ENCODE peak calls at places on chromosome 19, in ten cellular contexts. R is left ventricle myocardium inferior; N is AG04450; H is psoas muscle; A is tibial artery; G is CD4-positive, CD25-positive, alpha-beta regulatory T cell; P is CD4-positive, alpha-beta T cell; K is sigmoid colon; Z is neuronal stem cell; M is naive thymus-derived CD4-positive, alpha-beta T cell. J is an unnamed sample.

GRCh38 chr19:3034845-3035541 is 5.9 kb upstream of the TLE2 start:
- DNase-seq in R (no peak), N (no peak), H (peak; percentile 37), A (no peak), G (no peak), P (peak; percentile 28), K (peak; percentile 75), Z (no peak), M (no peak), J (peak; percentile 92)

GRCh38 chr19:33550741-33551140 is 29.1 kb upstream of the PEPD start:
- DNase-seq in R (no peak), N (no peak), H (no peak), A (no peak), G (no peak), P (no peak), K (peak; percentile 34), Z (no peak), M (no peak), J (peak; percentile 73)

GRCh38 chr19:47848871-47849473 is 10.1 kb upstream of the TPRX2 start:
- DNase-seq in R (no peak), N (no peak), H (no peak), A (no peak), G (no peak), P (peak; percentile 17), K (no peak), Z (peak; percentile 80), M (no peak), J (no peak)

GRCh38 chr19:33435706-33436359 is 62.3 kb downstream of the CEBPG start:
- DNase-seq in R (no peak), N (no peak), H (no peak), A (no peak), G (no peak), P (no peak), K (peak; percentile 56), Z (no peak), M (no peak), J (no peak)

GRCh38 chr19:46629546-46630025 is 4.7 kb upstream of the PTGIR start:
- DNase-seq in R (no peak), N (no peak), H (no peak), A (no peak), G (no peak), P (no peak), K (no peak), Z (no peak), M (no peak), J (no peak)

GRCh38 chr19:33054623-33055022 is 10.1 kb downstream of the RHPN2 start:
- DNase-seq in R (no peak), N (no peak), H (no peak), A (no peak), G (no peak), P (no peak), K (no peak), Z (no peak), M (no peak), J (peak; percentile 17)

GRCh38 chr19:19543101-19543500 is 5.0 kb downstream of the CILP2 start:
- DNase-seq in R (no peak), N (no peak), H (no peak), A (no peak), G (no peak), P (no peak), K (no peak), Z (no peak), M (no peak), J (peak; percentile 83)

GRCh38 chr19:18466354-18466753 is 28.4 kb upstream of the ISYNA1 start:
- DNase-seq in R (no peak), N (no peak), H (no peak), A (no peak), G (no peak), P (no peak), K (peak; percentile 66), Z (no peak), M (no peak), J (peak; percentile 13)

GRCh38 chr19:15222738-15223648 is 9.3 kb downstream of the EPHX3 start:
- DNase-seq in R (peak; percentile 93), N (peak; percentile 91), H (peak; percentile 90), A (peak; percentile 90), G (peak; percentile 56), P (peak; percentile 67), K (peak; percentile 96), Z (peak; percentile 98), M (peak; percentile 55), J (peak; percentile 100)

GRCh38 chr19:15225797-15226196 is 6.5 kb downstream of the EPHX3 start:
- DNase-seq in R (no peak), N (no peak), H (no peak), A (no peak), G (no peak), P (no peak), K (no peak), Z (no peak), M (no peak), J (peak; percentile 71)

GRCh38 chr19:15223649-15224371 is 8.4 kb downstream of the EPHX3 start:
- DNase-seq in R (no peak), N (no peak), H (peak; percentile 28), A (no peak), G (no peak), P (no peak), K (no peak), Z (no peak), M (no peak), J (peak; percentile 80)

GRCh38 chr19:15231256-15231655 is 992 bp downstream of the EPHX3 start:
- DNase-seq in R (no peak), N (no peak), H (no peak), A (no peak), G (no peak), P (no peak), K (no peak), Z (no peak), M (no peak), J (no peak)

GRCh38 chr19:15227261-15227660 is 5.0 kb downstream of the EPHX3 start:
- DNase-seq in R (no peak), N (no peak), H (no peak), A (no peak), G (no peak), P (no peak), K (no peak), Z (no peak), M (no peak), J (peak; percentile 31)
- H3K27ac ChIP-seq in R (peak overlapping the region; percentile 85), N (no peak overlapping the region), H (no peak overlapping the region), A (no peak overlapping the region), G (no peak overlapping the region), P (no peak overlapping the region), K (no peak overlapping the region), Z (no peak overlapping the region), M (no peak overlapping the region), J (no peak overlapping the region)

GRCh38 chr19:6066661-6067646 is 43.3 kb downstream of the RFX2 start:
- DNase-seq in R (peak; percentile 93), N (no peak), H (peak; percentile 85), A (peak; percentile 96), G (no peak), P (no peak), K (peak; percentile 97), Z (peak; percentile 95), M (no peak), J (peak; percentile 97)
- H3K27ac ChIP-seq in R (peak overlapping the region; percentile 85), N (no peak overlapping the region), H (peak overlapping the region; percentile 62), A (peak overlapping the region; percentile 83), G (no peak overlapping the region), P (no peak overlapping the region), K (peak overlapping the region; percentile 91), Z (peak overlapping the region; percentile 72), M (no peak overlapping the region), J (peak overlapping the region; percentile 76)

GRCh38 chr19:1999856-2000515 is 15.5 kb downstream of the BTBD2 start:
- DNase-seq in R (no peak), N (no peak), H (no peak), A (no peak), G (no peak), P (no peak), K (no peak), Z (no peak), M (no peak), J (peak; percentile 74)

GRCh38 chr19:1998712-1999708 is 16.5 kb downstream of the BTBD2 start:
- DNase-seq in R (no peak), N (no peak), H (no peak), A (no peak), G (no peak), P (no peak), K (no peak), Z (no peak), M (no peak), J (peak; percentile 27)

GRCh38 chr19:1992759-1993260 is 22.7 kb downstream of the BTBD2 start:
- DNase-seq in R (no peak), N (no peak), H (no peak), A (no peak), G (no peak), P (no peak), K (peak; percentile 64), Z (no peak), M (no peak), J (no peak)

DNA sequence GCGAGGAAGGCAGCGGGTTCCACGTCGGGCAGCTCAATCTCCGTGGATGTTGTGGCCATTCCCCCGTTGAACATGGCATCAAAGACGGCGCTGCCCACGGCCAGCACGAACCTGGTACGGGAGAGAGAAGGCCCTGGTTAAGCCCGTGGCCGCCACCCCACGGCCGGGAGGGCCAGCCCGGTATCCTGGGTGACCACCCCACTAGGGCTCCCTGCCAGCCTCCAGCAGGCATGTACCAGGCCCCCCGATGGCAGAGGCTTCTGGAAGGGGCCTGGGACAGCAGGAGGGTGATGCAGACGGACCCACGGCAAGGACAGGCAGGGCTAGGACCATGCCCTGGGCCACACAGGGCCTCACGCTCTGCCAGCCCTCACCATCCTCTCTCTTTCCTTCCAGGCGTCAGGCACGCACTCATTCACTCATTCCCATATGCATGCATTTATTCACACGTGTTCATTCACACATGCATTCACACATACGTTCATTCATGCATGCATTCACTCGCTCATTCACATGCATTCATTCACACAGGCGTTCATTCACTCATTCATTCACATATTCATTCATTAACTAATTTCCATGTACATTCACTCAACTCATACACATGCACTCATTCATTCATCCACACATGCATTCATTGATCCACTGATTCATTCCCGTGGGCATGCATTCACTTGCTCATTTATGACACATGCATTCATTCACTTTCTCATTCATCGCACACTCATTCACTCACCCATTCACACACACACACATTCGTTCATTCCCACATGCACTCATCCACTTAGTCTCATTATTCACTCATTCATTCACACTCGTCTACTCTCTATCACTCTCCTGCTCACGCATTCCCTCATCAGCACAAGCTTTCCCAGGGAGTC is 17.9 kb downstream of the BTBD2 start:
- DNase-seq in R (no peak), N (no peak), H (no peak), A (no peak), G (no peak), P (no peak), K (no peak), Z (no peak), M (no peak), J (peak; percentile 75)
- H3K27ac ChIP-seq in R (no peak overlapping the region), N (no peak overlapping the region), H (no peak overlapping the region), A (no peak overlapping the region), G (no peak overlapping the region), P (no peak overlapping the region), K (no peak overlapping the region), Z (no peak overlapping the region), M (no peak overlapping the region), J (no peak overlapping the region)

DNA sequence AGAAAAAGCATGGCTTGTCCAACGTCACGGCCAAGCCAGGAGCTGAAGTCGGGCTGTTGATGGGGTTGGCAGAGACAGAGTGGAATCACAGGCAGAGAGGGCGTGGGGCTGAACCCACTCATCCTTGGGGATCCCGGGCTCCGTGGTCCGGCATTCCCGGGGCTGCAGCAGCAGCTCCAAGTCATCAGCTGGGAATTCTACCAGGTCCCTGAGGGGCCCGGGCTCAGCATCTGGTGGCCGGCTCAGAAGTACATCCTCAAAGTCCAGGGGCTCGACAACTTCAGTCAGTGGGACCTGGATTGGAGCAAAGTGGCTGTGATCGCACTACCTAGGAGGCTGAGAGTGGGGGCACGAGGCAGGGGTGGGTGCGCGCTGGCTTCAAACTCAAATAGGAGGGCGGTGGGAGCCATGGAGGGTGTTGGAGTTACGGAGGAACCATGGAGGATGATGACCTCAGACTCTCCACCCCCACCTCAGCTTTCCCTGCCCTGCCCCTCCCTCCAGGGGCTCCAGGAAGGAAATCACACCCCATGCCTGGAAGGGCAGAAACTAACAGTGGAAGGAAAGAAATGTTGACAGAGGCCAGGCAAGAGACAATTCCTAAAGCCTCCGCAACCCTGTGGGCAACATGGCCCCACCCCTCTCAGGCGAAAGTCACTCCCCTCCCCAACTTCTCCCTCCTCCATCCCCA is 9.5 kb downstream of the DOCK6 start:
- DNase-seq in R (no peak), N (no peak), H (no peak), A (no peak), G (no peak), P (no peak), K (no peak), Z (no peak), M (no peak), J (peak; percentile 65)
- H3K27ac ChIP-seq in R (peak overlapping the region; percentile 86), N (no peak overlapping the region), H (peak overlapping the region; percentile 49), A (no peak overlapping the region), G (no peak overlapping the region), P (no peak overlapping the region), K (peak overlapping the region; percentile 59), Z (no peak overlapping the region), M (no peak overlapping the region), J (no peak overlapping the region)

J was measured in osteoblast.